ENCODE peak calls at places on chromosome 21, in four cellular contexts. L, H, S and I are unnamed samples.

GRCh38 chr21:36337099-36337509 is 17.1 kb downstream of the MORC3 start:
- DNase-seq in L (peak; percentile 20), H (no peak), S (no peak), I (no peak)

GRCh38 chr21:33169360-33169759 is 60.4 kb upstream of the IFNAR2 start:
- DNase-seq in L (no peak), H (no peak), S (no peak), I (no peak)

GRCh38 chr21:26844258-26845065 is 747 bp downstream of the ADAMTS1 start:
- DNase-seq in L (no peak), H (no peak), S (no peak), I (peak; percentile 71)

GRCh38 chr21:23936224-23936623 is 1671.1 kb downstream of the MRPL39 start:
- DNase-seq in L (peak; percentile 19), H (no peak), S (no peak), I (no peak)

GRCh38 chr21:42846221-42846620 is 33.1 kb downstream of the WDR4 start:
- DNase-seq in L (no peak), H (no peak), S (no peak), I (no peak)

GRCh38 chr21:32474179-32475059 is 61.9 kb downstream of the EVA1C start:
- DNase-seq in L (no peak), H (no peak), S (no peak), I (no peak)

GRCh38 chr21:33036430-33037162 is 10.9 kb downstream of the OLIG2 start:
- DNase-seq in L (no peak), H (no peak), S (no peak), I (no peak)

GRCh38 chr21:35981514-35982070 is 78.7 kb downstream of the SETD4 start:
- DNase-seq in L (no peak), H (no peak), S (no peak), I (no peak)

GRCh38 chr21:45339430-45340405 is 52.0 kb upstream of the POFUT2 start:
- DNase-seq in L (no peak), H (no peak), S (no peak), I (no peak)
- TF ChIP-seq ATF2 in L (no peak), H (no peak), S (no peak), I (no peak)

DNA sequence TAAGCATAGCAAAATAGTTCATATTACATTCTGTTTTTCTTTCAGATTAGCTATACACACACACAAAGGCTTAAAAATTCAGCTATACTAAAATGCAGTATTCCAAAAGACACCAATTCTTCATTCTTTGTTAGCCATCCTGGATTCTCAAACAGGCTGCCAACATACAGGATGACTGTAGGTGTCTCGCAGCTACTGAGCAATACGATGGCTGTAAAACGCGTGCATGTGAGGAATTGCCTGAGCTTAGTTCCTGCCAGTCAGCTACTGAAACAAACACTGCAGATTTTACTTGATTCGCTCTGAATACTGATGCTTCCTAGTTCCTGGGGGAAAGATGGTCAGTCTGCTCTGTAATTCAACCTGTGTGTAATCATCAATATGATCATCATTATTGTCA is 24.7 kb upstream of the HMGN1 start:
- DNase-seq in L (no peak), H (peak; percentile 62), S (no peak), I (no peak)
- H3K4me2 ChIP-seq in L (peak overlapping the region; percentile 40), H (peak overlapping the region; percentile 59), S (peak overlapping the region; percentile 11), I (no peak overlapping the region)

GRCh38 chr21:9738527-9738926 is 782.9 kb upstream of the TPTE start:
- DNase-seq in L (no peak), H (no peak), S (no peak), I (no peak)
- TF ChIP-seq ATF2 in L (no peak), H (no peak), S (no peak), I (no peak)

GRCh38 chr21:41705546-41706262 is 61.1 kb downstream of the RIPK4 start:
- DNase-seq in L (no peak), H (no peak), S (no peak), I (no peak)
- H3K4me2 ChIP-seq in L (no peak overlapping the region), H (peak overlapping the region; percentile 34), S (no peak overlapping the region), I (no peak overlapping the region)

GRCh38 chr21:28790335-28790734 is 202.3 kb downstream of the LTN1 start:
- DNase-seq in L (no peak), H (no peak), S (no peak), I (no peak)

GRCh38 chr21:28793043-28793442 is 199.6 kb downstream of the LTN1 start:
- DNase-seq in L (no peak), H (no peak), S (no peak), I (no peak)

GRCh38 chr21:28795251-28795650 is 197.4 kb downstream of the LTN1 start:
- DNase-seq in L (no peak), H (no peak), S (no peak), I (no peak)

GRCh38 chr21:28791595-28792282 is 200.9 kb downstream of the LTN1 start:
- DNase-seq in L (no peak), H (no peak), S (no peak), I (no peak)

GRCh38 chr21:28794341-28794970 is 198.2 kb downstream of the LTN1 start:
- DNase-seq in L (no peak), H (no peak), S (no peak), I (no peak)
- TF ChIP-seq ATF2 in L (no peak), H (no peak), S (no peak), I (no peak)

DNA sequence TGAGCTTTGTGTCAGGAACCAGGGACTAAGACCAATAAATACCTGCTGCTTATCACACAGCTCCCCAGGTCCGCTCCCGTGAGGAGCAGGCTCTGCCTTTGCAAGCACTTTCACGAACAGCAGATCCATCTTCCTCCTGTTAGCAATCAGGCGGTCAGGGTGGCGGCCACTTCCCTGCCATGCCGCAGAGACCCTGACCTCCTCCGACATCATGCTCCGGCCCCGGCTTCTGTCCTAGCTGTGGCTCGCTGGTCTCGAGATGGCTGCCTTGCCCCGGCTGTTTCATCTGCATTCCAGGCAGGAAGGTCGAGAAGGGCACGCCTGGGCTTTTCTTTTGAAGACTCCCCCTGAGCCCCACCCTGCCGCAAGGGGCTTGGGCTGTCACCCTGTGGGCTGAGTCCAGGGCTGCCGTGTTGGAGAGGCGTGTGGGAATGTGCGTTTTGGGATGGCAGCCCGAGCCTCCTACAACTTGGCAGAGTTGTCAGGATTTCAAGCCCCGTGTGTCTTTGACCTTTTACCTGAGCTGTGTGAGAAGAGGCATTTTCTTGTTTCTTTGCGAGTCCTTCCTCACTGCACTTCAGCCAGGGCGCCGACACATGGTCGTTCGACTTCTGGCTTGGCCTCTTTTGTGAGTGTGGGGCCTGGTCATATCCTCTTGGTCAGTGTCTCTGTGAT is 59.5 kb downstream of the AGPAT3 start:
- DNase-seq in L (no peak), H (no peak), S (no peak), I (peak; percentile 46)
- H3K4me2 ChIP-seq in L (no peak overlapping the region), H (peak overlapping the region; percentile 10), S (no peak overlapping the region), I (no peak overlapping the region)

GRCh38 chr21:45256912-45257672 is 30.6 kb downstream of the POFUT2 start:
- DNase-seq in L (peak; percentile 90), H (no peak), S (no peak), I (peak; percentile 53)

GRCh38 chr21:45254557-45254930 is 33.2 kb downstream of the POFUT2 start:
- DNase-seq in L (no peak), H (no peak), S (no peak), I (no peak)

GRCh38 chr21:45257673-45258341 is 29.9 kb downstream of the POFUT2 start:
- DNase-seq in L (no peak), H (no peak), S (no peak), I (peak; percentile 53)

GRCh38 chr21:45255381-45256020 is 32.2 kb downstream of the POFUT2 start:
- DNase-seq in L (peak; percentile 64), H (peak; percentile 20), S (no peak), I (no peak)

GRCh38 chr21:45256021-45256911 is 31.4 kb downstream of the POFUT2 start:
- DNase-seq in L (no peak), H (no peak), S (no peak), I (peak; percentile 47)
- TF ChIP-seq ATF2 in L (no peak), H (no peak), S (no peak), I (no peak)